ENCODE peak calls at places on chromosomes 7 and 10, in four cellular contexts. A, M, S and D are unnamed samples.

GRCh38 chr7:157555308-157555707 is 218.5 kb downstream of the DNAJB6 start:
- DNase-seq in A (no peak), M (no peak), S (peak; percentile 81), D (no peak)

GRCh38 chr7:6631605-6632004 is 5.5 kb upstream of the ZNF316 start:
- DNase-seq in A (peak; percentile 45), M (no peak), S (no peak), D (no peak)

GRCh38 chr7:43260980-43261878 is 148.8 kb downstream of the HECW1 start:
- DNase-seq in A (peak; percentile 84), M (peak; percentile 37), S (peak; percentile 76), D (peak; percentile 75)

GRCh38 chr10:110170142-110170887 is 37.1 kb upstream of the MXI1 start:
- DNase-seq in A (no peak), M (no peak), S (no peak), D (no peak)

GRCh38 chr7:30238721-30239441 is 45.5 kb upstream of the ZNRF2 start:
- DNase-seq in A (peak; percentile 98), M (no peak), S (peak; percentile 63), D (no peak)

GRCh38 chr7:43758861-43759683 is 592 bp downstream of the BLVRA start:
- DNase-seq in A (peak; percentile 32), M (no peak), S (peak; percentile 52), D (no peak)

GRCh38 chr7:131524699-131525098 is 31.7 kb downstream of the PODXL start:
- DNase-seq in A (no peak), M (no peak), S (no peak), D (no peak)

GRCh38 chr7:131424219-131424822 is 96.6 kb downstream of the MKLN1 start:
- DNase-seq in A (peak; percentile 40), M (no peak), S (peak; percentile 36), D (peak; percentile 24)

GRCh38 chr10:14648936-14649335 is 125.8 kb downstream of the FAM107B start:
- DNase-seq in A (peak; percentile 84), M (no peak), S (no peak), D (no peak)

GRCh38 chr10:107814865-107815487 is 650.5 kb upstream of the SORCS1 start:
- DNase-seq in A (peak; percentile 77), M (no peak), S (peak; percentile 31), D (peak; percentile 7)

GRCh38 chr7:82507976-82508677 is 64.5 kb upstream of the CACNA2D1 start:
- DNase-seq in A (no peak), M (no peak), S (no peak), D (no peak)

GRCh38 chr7:21377545-21377944 is 50.3 kb upstream of the SP4 start:
- DNase-seq in A (no peak), M (no peak), S (no peak), D (no peak)

GRCh38 chr10:62890395-62890794 is 74.2 kb upstream of the EGR2 start:
- DNase-seq in A (no peak), M (no peak), S (no peak), D (no peak)

GRCh38 chr7:82172017-82172416 is 271.6 kb downstream of the CACNA2D1 start:
- DNase-seq in A (peak; percentile 2), M (no peak), S (no peak), D (no peak)

GRCh38 chr7:867001-867405 is 9.4 kb upstream of the GET4 start:
- DNase-seq in A (no peak), M (peak; percentile 80), S (peak; percentile 62), D (peak; percentile 60)

GRCh38 chr10:75191821-75192568 is 18.6 kb upstream of the VDAC2 start:
- DNase-seq in A (peak; percentile 94), M (peak; percentile 77), S (peak; percentile 91), D (peak; percentile 54)

GRCh38 chr7:12737364-12737763 is 49.9 kb downstream of the ARL4A start:
- DNase-seq in A (no peak), M (no peak), S (no peak), D (no peak)

GRCh38 chr7:32062150-32062549 is 8.1 kb downstream of the PDE1C start:
- DNase-seq in A (peak; percentile 44), M (no peak), S (peak; percentile 35), D (no peak)

GRCh38 chr7:137865764-137866163 is 19.0 kb upstream of the DGKI start:
- DNase-seq in A (no peak), M (no peak), S (no peak), D (no peak)

GRCh38 chr7:128732521-128733277 is 6.5 kb upstream of the CALU start:
- DNase-seq in A (no peak), M (no peak), S (no peak), D (no peak)

DNA sequence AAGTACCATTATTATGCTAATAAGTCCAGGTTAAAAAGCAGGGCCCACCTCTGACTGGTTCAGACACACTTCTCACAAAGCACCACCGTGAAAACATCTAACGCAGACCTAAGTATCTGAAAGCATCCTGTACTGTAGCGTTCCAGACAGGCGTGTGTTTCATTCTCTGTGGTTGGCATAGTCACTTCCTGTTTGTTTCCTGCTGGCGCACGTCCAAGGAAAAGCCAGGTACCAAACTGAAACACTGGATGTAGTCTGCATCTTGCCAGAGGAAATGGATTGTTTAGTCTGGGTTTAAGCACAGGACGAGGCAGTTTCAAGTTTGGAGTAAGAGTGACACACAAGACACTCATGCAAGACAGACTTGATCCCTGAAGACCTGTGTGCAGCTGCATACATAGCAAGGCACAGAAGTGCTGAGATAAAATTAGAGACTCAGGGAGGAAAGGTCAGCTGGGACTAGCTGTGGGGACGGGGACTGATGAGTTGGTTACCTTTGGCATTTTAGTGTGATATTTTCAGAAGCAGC is 23.3 kb downstream of the BPGM start:
- DNase-seq in A (peak; percentile 97), M (no peak), S (peak; percentile 94), D (peak; percentile 84)
- H3K4me3 ChIP-seq in A (no peak overlapping the region), M (no peak overlapping the region), S (peak overlapping the region; percentile 13), D (no peak overlapping the region)

GRCh38 chr7:97819161-97819560 is 53.0 kb downstream of the ASNS start:
- DNase-seq in A (peak; percentile 4), M (no peak), S (no peak), D (no peak)
- TF ChIP-seq CTCF in A (no peak), M (no peak), S (no peak), D (no peak)

GRCh38 chr10:68107651-68108449 is 1.4 kb upstream of the MYPN start:
- DNase-seq in A (no peak), M (no peak), S (no peak), D (no peak)
- H3K4me3 ChIP-seq in A (no peak overlapping the region), M (no peak overlapping the region), S (no peak overlapping the region), D (no peak overlapping the region)

GRCh38 chr7:44797329-44798258 is 1.1 kb downstream of the PPIA start:
- DNase-seq in A (peak; percentile 97), M (peak; percentile 44), S (peak; percentile 86), D (peak; percentile 29)
- TF ChIP-seq CTCF in A (peak; percentile 47), M (peak; percentile 59), S (peak; percentile 39), D (peak; percentile 44)

GRCh38 chr10:101331960-101332359 is 22.0 kb upstream of the BTRC start:
- DNase-seq in A (peak; percentile 32), M (no peak), S (peak; percentile 24), D (no peak)
- H3K4me3 ChIP-seq in A (no peak overlapping the region), M (no peak overlapping the region), S (no peak overlapping the region), D (no peak overlapping the region)

GRCh38 chr10:112183329-112184051 is at the start of gene GPAM:
- DNase-seq in A (peak; percentile 92), M (peak; percentile 50), S (peak; percentile 85), D (peak; percentile 47)
- TF ChIP-seq CTCF in A (no peak), M (no peak), S (no peak), D (no peak)